ENCODE peak calls at places on chromosomes 13 and 19, in four cellular contexts. One of them, this sample, is unnamed.

GRCh38 chr13:39148513-39148961 is 110.3 kb downstream of the NHLRC3 start:
- DNase-seq in HFF-Myc: no peak
- DNase-seq in transverse colon: no peak
- DNase-seq in tibial nerve: no peak
- DNase-seq in this sample: no peak

GRCh38 chr19:6868341-6868740 is 19.0 kb upstream of the ADGRE1 start:
- DNase-seq in transverse colon: no peak
- DNase-seq in tibial nerve: no peak
- DNase-seq in HFF-Myc: no peak
- DNase-seq in this sample: no peak

GRCh38 chr13:40334031-40334430 is 332.4 kb downstream of the FOXO1 start:
- DNase-seq in transverse colon: no peak
- DNase-seq in HFF-Myc: no peak
- DNase-seq in tibial nerve: no peak
- DNase-seq in this sample: no peak

GRCh38 chr19:13804830-13805683 is 9.8 kb downstream of the ZSWIM4 start:
- DNase-seq in transverse colon: no peak
- DNase-seq in HFF-Myc: no peak
- DNase-seq in tibial nerve: no peak
- DNase-seq in this sample: no peak

GRCh38 chr13:44679602-44680001 is 103.5 kb upstream of the TSC22D1 start:
- DNase-seq in tibial nerve: no peak
- DNase-seq in transverse colon: no peak
- DNase-seq in HFF-Myc: no peak
- DNase-seq in this sample: no peak

GRCh38 chr19:4976412-4977298 is 7.7 kb downstream of the KDM4B start:
- DNase-seq in tibial nerve: peak; percentile 74
- DNase-seq in HFF-Myc: peak; percentile 90
- DNase-seq in transverse colon: peak; percentile 66
- DNase-seq in this sample: no peak

GRCh38 chr13:113023217-113023597 is 54.2 kb downstream of the MCF2L start:
- DNase-seq in transverse colon: no peak
- DNase-seq in HFF-Myc: no peak
- DNase-seq in tibial nerve: no peak
- DNase-seq in this sample: no peak

GRCh38 chr19:45863840-45864628 is at the start of gene FOXA3:
- DNase-seq in transverse colon: peak; percentile 85
- DNase-seq in HFF-Myc: no peak
- DNase-seq in tibial nerve: no peak
- DNase-seq in this sample: peak; percentile 93

GRCh38 chr13:47499358-47500150 is 501.5 kb downstream of the SUCLA2 start:
- DNase-seq in transverse colon: no peak
- DNase-seq in tibial nerve: no peak
- DNase-seq in HFF-Myc: peak; percentile 67
- DNase-seq in this sample: no peak

GRCh38 chr13:109665211-109665610 is 121.2 kb downstream of the IRS2 start:
- DNase-seq in tibial nerve: no peak
- DNase-seq in HFF-Myc: no peak
- DNase-seq in transverse colon: no peak
- DNase-seq in this sample: no peak

GRCh38 chr19:47309608-47310007 is at the start of gene C5AR1:
- DNase-seq in tibial nerve: no peak
- DNase-seq in transverse colon: peak; percentile 29
- DNase-seq in HFF-Myc: no peak
- DNase-seq in this sample: no peak

GRCh38 chr13:47038196-47038595 is 141.3 kb upstream of the HTR2A start:
- DNase-seq in transverse colon: no peak
- DNase-seq in tibial nerve: no peak
- DNase-seq in HFF-Myc: no peak
- DNase-seq in this sample: no peak

GRCh38 chr13:100513987-100514670 is 74.5 kb downstream of the GGACT start:
- DNase-seq in transverse colon: no peak
- DNase-seq in HFF-Myc: no peak
- DNase-seq in tibial nerve: no peak
- DNase-seq in this sample: no peak

GRCh38 chr19:4870025-4870700 is 2.7 kb upstream of the PLIN3 start:
- DNase-seq in transverse colon: peak; percentile 65
- DNase-seq in HFF-Myc: peak; percentile 95
- DNase-seq in tibial nerve: no peak
- DNase-seq in this sample: no peak

GRCh38 chr19:821976-822773 is 420 bp upstream of the PLPPR3 start:
- DNase-seq in tibial nerve: no peak
- DNase-seq in transverse colon: no peak
- DNase-seq in HFF-Myc: no peak
- DNase-seq in this sample: no peak

GRCh38 chr19:49746206-49746958 is 16.7 kb downstream of the TSKS start:
- DNase-seq in HFF-Myc: no peak
- DNase-seq in tibial nerve: no peak
- DNase-seq in transverse colon: peak; percentile 41
- DNase-seq in this sample: no peak

GRCh38 chr19:43476606-43477005 is 11.2 kb upstream of the LYPD3 start:
- DNase-seq in tibial nerve: no peak
- DNase-seq in transverse colon: no peak
- DNase-seq in HFF-Myc: peak; percentile 52
- DNase-seq in this sample: no peak

GRCh38 chr19:3969435-3970312 is 1.2 kb downstream of the DAPK3 start:
- DNase-seq in transverse colon: no peak
- DNase-seq in tibial nerve: no peak
- DNase-seq in HFF-Myc: no peak
- DNase-seq in this sample: no peak

GRCh38 chr19:5403968-5404640 is 51.1 kb upstream of the ZNRF4 start:
- DNase-seq in transverse colon: peak; percentile 67
- DNase-seq in tibial nerve: peak; percentile 36
- DNase-seq in HFF-Myc: peak; percentile 86
- DNase-seq in this sample: peak; percentile 81

GRCh38 chr13:105642511-105642958 is 892.9 kb downstream of the EFNB2 start:
- DNase-seq in HFF-Myc: no peak
- DNase-seq in transverse colon: no peak
- DNase-seq in tibial nerve: no peak
- DNase-seq in this sample: no peak

GRCh38 chr13:34512811-34513210 is 429.3 kb upstream of the NBEA start:
- DNase-seq in HFF-Myc: no peak
- DNase-seq in transverse colon: no peak
- DNase-seq in tibial nerve: no peak
- DNase-seq in this sample: no peak

GRCh38 chr13:97125810-97126738 is 96.1 kb upstream of the MBNL2 start:
- DNase-seq in transverse colon: no peak
- DNase-seq in tibial nerve: no peak
- DNase-seq in HFF-Myc: no peak
- DNase-seq in this sample: peak; percentile 62

GRCh38 chr13:111602874-111603273 is 282.4 kb downstream of the TEX29 start:
- DNase-seq in transverse colon: no peak
- DNase-seq in tibial nerve: no peak
- DNase-seq in HFF-Myc: no peak
- DNase-seq in this sample: no peak

GRCh38 chr13:110116072-110116487 is 190.9 kb downstream of the COL4A1 start:
- DNase-seq in HFF-Myc: no peak
- DNase-seq in tibial nerve: no peak
- DNase-seq in transverse colon: peak; percentile 63
- DNase-seq in this sample: peak; percentile 72

GRCh38 chr13:51902776-51903175 is 41.0 kb downstream of the CCDC70 start:
- DNase-seq in transverse colon: no peak
- DNase-seq in tibial nerve: no peak
- DNase-seq in HFF-Myc: no peak
- DNase-seq in this sample: no peak

GRCh38 chr19:46225558-46226004 is 4.0 kb upstream of the IGFL1 start:
- DNase-seq in tibial nerve: no peak
- DNase-seq in transverse colon: no peak
- DNase-seq in HFF-Myc: no peak
- DNase-seq in this sample: peak; percentile 14

GRCh38 chr13:101059803-101060202 is 356.5 kb downstream of the NALCN start:
- DNase-seq in transverse colon: no peak
- DNase-seq in HFF-Myc: no peak
- DNase-seq in tibial nerve: no peak
- DNase-seq in this sample: no peak

GRCh38 chr19:46791944-46792343 is 3.5 kb upstream of the SLC1A5 start:
- DNase-seq in tibial nerve: no peak
- DNase-seq in transverse colon: no peak
- DNase-seq in HFF-Myc: no peak
- DNase-seq in this sample: peak; percentile 48

GRCh38 chr19:54364775-54365257 is at the start of gene LAIR1:
- DNase-seq in tibial nerve: no peak
- DNase-seq in transverse colon: peak; percentile 51
- DNase-seq in HFF-Myc: no peak
- DNase-seq in this sample: no peak

GRCh38 chr13:94173312-94173854 is 306.1 kb downstream of the DCT start:
- DNase-seq in HFF-Myc: no peak
- DNase-seq in tibial nerve: no peak
- DNase-seq in transverse colon: no peak
- DNase-seq in this sample: no peak

GRCh38 chr19:53927745-53928144 is 18.7 kb downstream of the CACNG7 start:
- DNase-seq in HFF-Myc: peak; percentile 43
- DNase-seq in transverse colon: no peak
- DNase-seq in tibial nerve: no peak
- DNase-seq in this sample: no peak

GRCh38 chr13:27791146-27791900 is 960 bp upstream of the GSX1 start:
- DNase-seq in tibial nerve: no peak
- DNase-seq in HFF-Myc: no peak
- DNase-seq in transverse colon: no peak
- DNase-seq in this sample: no peak

GRCh38 chr19:17357724-17358123 is 19.4 kb downstream of the PLVAP start:
- DNase-seq in transverse colon: no peak
- DNase-seq in tibial nerve: no peak
- DNase-seq in HFF-Myc: no peak
- DNase-seq in this sample: no peak

GRCh38 chr19:7916137-7916907 is 1.7 kb downstream of the TGFBR3L start:
- DNase-seq in tibial nerve: no peak
- DNase-seq in HFF-Myc: no peak
- DNase-seq in transverse colon: peak; percentile 50
- DNase-seq in this sample: peak; percentile 60

GRCh38 chr13:87498681-87499080 is 172.5 kb upstream of the SLITRK5 start:
- DNase-seq in transverse colon: no peak
- DNase-seq in HFF-Myc: no peak
- DNase-seq in tibial nerve: no peak
- DNase-seq in this sample: no peak

GRCh38 chr13:25186187-25186586 is 14.1 kb upstream of the AMER2 start:
- DNase-seq in tibial nerve: no peak
- DNase-seq in HFF-Myc: no peak
- DNase-seq in transverse colon: no peak
- DNase-seq in this sample: peak; percentile 62
- TF ChIP-seq CTCF in tibial nerve: no peak
- TF ChIP-seq CTCF in HFF-Myc: no peak
- TF ChIP-seq CTCF in transverse colon: no peak
- TF ChIP-seq CTCF in this sample: no peak

GRCh38 chr19:51107406-51108065 is 673 bp downstream of the CTU1 start:
- DNase-seq in transverse colon: no peak
- DNase-seq in HFF-Myc: no peak
- DNase-seq in tibial nerve: no peak
- DNase-seq in this sample: no peak
- TF ChIP-seq CTCF in transverse colon: no peak
- TF ChIP-seq CTCF in HFF-Myc: no peak
- TF ChIP-seq CTCF in tibial nerve: no peak
- TF ChIP-seq CTCF in this sample: no peak

GRCh38 chr19:35714601-35715354 is 3.0 kb upstream of the KMT2B start:
- DNase-seq in transverse colon: no peak
- DNase-seq in HFF-Myc: no peak
- DNase-seq in tibial nerve: no peak
- DNase-seq in this sample: no peak
- TF ChIP-seq CTCF in transverse colon: no peak
- TF ChIP-seq CTCF in HFF-Myc: no peak
- TF ChIP-seq CTCF in tibial nerve: no peak
- TF ChIP-seq CTCF in this sample: peak; percentile 25

GRCh38 chr19:2199215-2199614 is 35.5 kb downstream of the DOT1L start:
- DNase-seq in transverse colon: no peak
- DNase-seq in tibial nerve: no peak
- DNase-seq in HFF-Myc: no peak
- DNase-seq in this sample: peak; percentile 66
- TF ChIP-seq CTCF in transverse colon: no peak
- TF ChIP-seq CTCF in tibial nerve: peak; percentile 30
- TF ChIP-seq CTCF in HFF-Myc: peak; percentile 34
- TF ChIP-seq CTCF in this sample: no peak

GRCh38 chr19:34559045-34559444 is 77.5 kb downstream of the WTIP start:
- DNase-seq in transverse colon: no peak
- DNase-seq in tibial nerve: no peak
- DNase-seq in HFF-Myc: no peak
- DNase-seq in this sample: no peak

GRCh38 chr19:34556500-34556899 is 74.9 kb downstream of the WTIP start:
- DNase-seq in transverse colon: peak; percentile 18
- DNase-seq in tibial nerve: no peak
- DNase-seq in HFF-Myc: peak; percentile 2
- DNase-seq in this sample: no peak

GRCh38 chr19:34560229-34560628 is 78.7 kb downstream of the WTIP start:
- DNase-seq in transverse colon: no peak
- DNase-seq in HFF-Myc: no peak
- DNase-seq in tibial nerve: no peak
- DNase-seq in this sample: no peak

GRCh38 chr19:34549833-34550232 is 68.3 kb downstream of the WTIP start:
- DNase-seq in transverse colon: no peak
- DNase-seq in HFF-Myc: no peak
- DNase-seq in tibial nerve: no peak
- DNase-seq in this sample: no peak

GRCh38 chr19:34555447-34555846 is 73.9 kb downstream of the WTIP start:
- DNase-seq in HFF-Myc: no peak
- DNase-seq in tibial nerve: no peak
- DNase-seq in transverse colon: no peak
- DNase-seq in this sample: no peak
- TF ChIP-seq CTCF in HFF-Myc: peak; percentile 22
- TF ChIP-seq CTCF in tibial nerve: no peak
- TF ChIP-seq CTCF in transverse colon: no peak
- TF ChIP-seq CTCF in this sample: no peak

DNA sequence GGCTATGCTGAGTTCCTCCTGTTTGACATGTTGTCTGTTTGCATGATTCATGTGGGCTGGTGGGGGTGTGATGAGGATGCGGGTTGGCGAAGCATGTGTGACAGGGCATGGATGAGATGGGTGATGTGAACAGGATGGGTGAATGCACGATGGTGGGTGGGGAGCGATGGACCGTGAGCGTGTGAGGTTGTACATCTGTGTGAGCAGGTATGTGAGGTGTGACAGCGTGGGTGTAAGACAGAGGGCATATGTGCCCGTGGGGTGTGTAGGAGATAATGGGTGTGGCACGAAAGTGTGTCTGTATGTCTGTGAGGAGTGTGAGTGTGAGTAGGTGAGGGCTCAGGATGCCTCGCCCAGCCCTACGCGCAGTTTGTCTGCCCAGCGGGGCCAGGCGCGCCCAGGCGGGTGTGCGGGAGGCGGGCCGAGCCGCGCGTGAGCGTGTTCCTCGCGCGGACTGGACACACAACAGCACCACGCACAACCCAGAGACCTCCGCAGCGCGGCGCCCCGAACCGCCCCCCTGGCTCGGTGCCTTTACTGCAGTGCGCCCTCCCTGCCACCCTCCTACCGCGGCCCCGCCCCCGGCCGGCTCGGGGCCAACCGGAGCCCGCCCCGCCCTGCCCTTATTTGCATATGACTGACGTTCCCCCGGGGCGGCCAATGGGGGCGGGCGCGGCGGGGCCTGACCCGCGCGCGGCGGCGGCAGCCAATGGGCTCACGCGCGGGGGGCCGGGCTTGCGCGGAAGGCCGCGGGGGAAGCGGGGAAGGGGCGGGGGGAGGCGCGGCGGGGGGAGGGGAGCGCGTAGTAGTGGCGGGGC is 14.4 kb downstream of the CIC start:
- DNase-seq in tibial nerve: peak; percentile 97
- DNase-seq in HFF-Myc: no peak
- DNase-seq in transverse colon: peak; percentile 97
- DNase-seq in this sample: peak; percentile 96
- TF ChIP-seq CTCF in tibial nerve: no peak
- TF ChIP-seq CTCF in HFF-Myc: no peak
- TF ChIP-seq CTCF in transverse colon: no peak
- TF ChIP-seq CTCF in this sample: peak; percentile 13